ENCODE peak calls at places on chromosomes 6 and 20, in seven cellular contexts. C is stimulated activated CD4-positive, alpha-beta T cell treated with anti-CD3 and anti-CD28 coated beads, Interleukin-4, amount 100 ng/mL, for 24 hours; J is stimulated activated CD8-positive, alpha-beta memory T cell treated with anti-CD3 and anti-CD28 coated beads, Interleukin-4, amount 100 ng/mL, for 1 hour; P is substantia nigra; D is astrocyte of the spinal cord; Z is ecto neural progenitor cell; R is LoVo. K is an unnamed sample.
A peak's percentile ranks its signal among the peaks of the same experiment; 100 is the strongest.

GRCh38 chr6:52642381-52642780 is 28.5 kb upstream of the TMEM14A start:
- DNase-seq in R (no peak), C (no peak), J (no peak), P (no peak), D (no peak), Z (no peak), K (no peak)

GRCh38 chr6:63910863-63911665 is 275.5 kb downstream of the PHF3 start:
- DNase-seq in Z (no peak), J (no peak), P (no peak), R (no peak), D (no peak), C (no peak), K (no peak)

GRCh38 chr6:92043782-92044181 is 1375.6 kb downstream of the EPHA7 start:
- DNase-seq in D (no peak), P (no peak), Z (no peak), J (no peak), C (no peak), R (no peak), K (no peak)

GRCh38 chr6:69416739-69417138 is 380.1 kb downstream of the LMBRD1 start:
- DNase-seq in Z (no peak), P (no peak), J (no peak), C (no peak), D (peak; percentile 55), R (no peak), K (no peak)

GRCh38 chr6:87243812-87244211 is 78.6 kb upstream of the SMIM8 start:
- DNase-seq in D (no peak), Z (no peak), P (no peak), C (no peak), J (no peak), R (no peak), K (no peak)

GRCh38 chr6:20564269-20564668 is 30.0 kb downstream of the CDKAL1 start:
- DNase-seq in R (peak; percentile 37), C (no peak), J (no peak), Z (no peak), P (no peak), D (peak; percentile 57), K (peak; percentile 33)

GRCh38 chr6:167089243-167090142 is 33.4 kb upstream of the CCR6 start:
- DNase-seq in C (no peak), R (no peak), J (no peak), Z (no peak), D (no peak), P (no peak), K (no peak)

GRCh38 chr20:36670665-36671357 is 24.8 kb upstream of the SLA2 start:
- DNase-seq in R (no peak), Z (no peak), J (no peak), C (no peak), D (no peak), P (no peak), K (no peak)

GRCh38 chr20:34526466-34526865 is 10.2 kb downstream of the DYNLRB1 start:
- DNase-seq in Z (no peak), C (no peak), R (no peak), J (no peak), D (no peak), P (no peak), K (peak; percentile 17)

GRCh38 chr6:164505425-164505824 is 804.0 kb downstream of the C6orf118 start:
- DNase-seq in D (no peak), C (no peak), Z (no peak), R (no peak), P (no peak), J (no peak), K (no peak)

GRCh38 chr6:16759646-16760535 is 1.4 kb downstream of the ATXN1 start:
- DNase-seq in Z (peak; percentile 86), D (peak; percentile 91), C (peak; percentile 80), J (peak; percentile 64), R (peak; percentile 72), P (peak; percentile 82), K (peak; percentile 94)

GRCh38 chr20:11917663-11918062 is at the start of gene BTBD3:
- DNase-seq in J (no peak), D (peak; percentile 67), R (no peak), P (peak; percentile 48), Z (no peak), C (no peak), K (peak; percentile 64)

GRCh38 chr6:11144393-11144829 is 32.9 kb upstream of the ERVFRD-1 start:
- DNase-seq in P (peak; percentile 84), J (peak; percentile 57), D (peak; percentile 79), Z (peak; percentile 77), R (peak; percentile 73), C (peak; percentile 81), K (peak; percentile 80)

GRCh38 chr20:44153636-44154043 is 33.3 kb downstream of the JPH2 start:
- DNase-seq in C (no peak), Z (no peak), P (no peak), J (no peak), R (no peak), D (peak; percentile 18), K (peak; percentile 68)

K was measured in GM23248.